ENCODE peak calls at places on chromosomes 7 and 10, in nine cellular contexts. U is NT2/D1; N is CD4-positive, CD25-positive, alpha-beta regulatory T cell; S is fibroblast of pulmonary artery; Z is tibial artery; L is CD8-positive, alpha-beta memory T cell; O is stomach; W is tibial nerve; M is cardiac fibroblast. V is an unnamed sample.

GRCh38 chr10:100948916-100949315 is 20.4 kb upstream of the SEMA4G start:
- DNase-seq in U (no peak), N (no peak), S (no peak), Z (no peak), L (no peak), O (no peak), W (no peak), M (no peak), V (no peak)

GRCh38 chr7:22728416-22729029 is 1.5 kb downstream of the IL6 start:
- DNase-seq in U (peak), N (no peak), S (peak), Z (no peak), L (no peak), O (no peak), W (no peak), M (peak), V (peak)

GRCh38 chr7:17021205-17021604 is 139.4 kb upstream of the AGR3 start:
- DNase-seq in U (no peak), N (no peak), S (no peak), Z (no peak), L (no peak), O (peak), W (no peak), M (peak), V (peak)

GRCh38 chr10:51000164-51000563 is 74.1 kb upstream of the PRKG1 start:
- DNase-seq in U (no peak), N (no peak), S (peak), Z (no peak), L (no peak), O (no peak), W (no peak), M (peak), V (peak)

GRCh38 chr7:51316262-51316665 is 345 bp downstream of the COBL start:
- DNase-seq in U (no peak), N (no peak), S (no peak), Z (no peak), L (no peak), O (peak), W (no peak), M (no peak), V (no peak)

GRCh38 chr7:1232623-1233327 is at the start of gene UNCX:
- DNase-seq in U (no peak), N (no peak), S (no peak), Z (no peak), L (no peak), O (no peak), W (no peak), M (no peak), V (no peak)

GRCh38 chr7:155811895-155812761 is at the start of gene SHH:
- DNase-seq in U (no peak), N (no peak), S (no peak), Z (no peak), L (no peak), O (no peak), W (no peak), M (no peak), V (no peak)

GRCh38 chr7:83588602-83589240 is 60.2 kb downstream of the SEMA3E start:
- DNase-seq in U (no peak), N (no peak), S (no peak), Z (no peak), L (no peak), O (no peak), W (no peak), M (no peak), V (peak)

GRCh38 chr10:70777063-70777875 is 7.9 kb downstream of the TBATA start:
- DNase-seq in U (no peak), N (no peak), S (no peak), Z (no peak), L (no peak), O (peak), W (no peak), M (no peak), V (no peak)

GRCh38 chr10:31926154-31926553 is 2.5 kb downstream of the ARHGAP12 start:
- DNase-seq in U (no peak), N (no peak), S (no peak), Z (no peak), L (no peak), O (no peak), W (no peak), M (no peak), V (no peak)

GRCh38 chr7:150520145-150520544 is 5.5 kb downstream of the GIMAP7 start:
- DNase-seq in U (no peak), N (no peak), S (no peak), Z (no peak), L (no peak), O (no peak), W (no peak), M (no peak), V (no peak)

GRCh38 chr10:80473096-80473657 is 19.1 kb downstream of the TSPAN14 start:
- DNase-seq in U (no peak), N (no peak), S (no peak), Z (no peak), L (no peak), O (no peak), W (no peak), M (no peak), V (no peak)
- H3K4me3 ChIP-seq in U (no peak), N (peak), S (no peak), Z (no peak), L (no peak), O (no peak), W (no peak), M (no peak), V (no peak)

GRCh38 chr10:33193867-33194521 is 140.5 kb downstream of the NRP1 start:
- DNase-seq in U (no peak), N (no peak), S (peak), Z (peak), L (no peak), O (no peak), W (peak), M (peak), V (peak)
- H3K4me3 ChIP-seq in U (no peak), N (no peak), S (no peak), Z (no peak), L (no peak), O (no peak), W (no peak), M (no peak), V (no peak)

GRCh38 chr10:666237-667012 is 23.0 kb downstream of the DIP2C start:
- DNase-seq in U (no peak), N (no peak), S (no peak), Z (no peak), L (no peak), O (no peak), W (no peak), M (no peak), V (no peak)
- H3K4me3 ChIP-seq in U (no peak), N (no peak), S (peak), Z (peak), L (no peak), O (no peak), W (no peak), M (no peak), V (no peak)

GRCh38 chr7:140197218-140197890 is 20.6 kb upstream of the KDM7A start:
- DNase-seq in U (no peak), N (no peak), S (no peak), Z (no peak), L (no peak), O (no peak), W (no peak), M (no peak), V (no peak)

GRCh38 chr7:140201393-140201792 is 24.6 kb upstream of the KDM7A start:
- DNase-seq in U (no peak), N (no peak), S (no peak), Z (no peak), L (no peak), O (no peak), W (no peak), M (no peak), V (no peak)

GRCh38 chr7:140197938-140198337 is 21.2 kb upstream of the KDM7A start:
- DNase-seq in U (no peak), N (no peak), S (no peak), Z (no peak), L (no peak), O (no peak), W (no peak), M (no peak), V (no peak)

GRCh38 chr7:140203556-140203955 is 26.8 kb upstream of the KDM7A start:
- DNase-seq in U (no peak), N (no peak), S (no peak), Z (no peak), L (no peak), O (no peak), W (no peak), M (no peak), V (no peak)

DNA sequence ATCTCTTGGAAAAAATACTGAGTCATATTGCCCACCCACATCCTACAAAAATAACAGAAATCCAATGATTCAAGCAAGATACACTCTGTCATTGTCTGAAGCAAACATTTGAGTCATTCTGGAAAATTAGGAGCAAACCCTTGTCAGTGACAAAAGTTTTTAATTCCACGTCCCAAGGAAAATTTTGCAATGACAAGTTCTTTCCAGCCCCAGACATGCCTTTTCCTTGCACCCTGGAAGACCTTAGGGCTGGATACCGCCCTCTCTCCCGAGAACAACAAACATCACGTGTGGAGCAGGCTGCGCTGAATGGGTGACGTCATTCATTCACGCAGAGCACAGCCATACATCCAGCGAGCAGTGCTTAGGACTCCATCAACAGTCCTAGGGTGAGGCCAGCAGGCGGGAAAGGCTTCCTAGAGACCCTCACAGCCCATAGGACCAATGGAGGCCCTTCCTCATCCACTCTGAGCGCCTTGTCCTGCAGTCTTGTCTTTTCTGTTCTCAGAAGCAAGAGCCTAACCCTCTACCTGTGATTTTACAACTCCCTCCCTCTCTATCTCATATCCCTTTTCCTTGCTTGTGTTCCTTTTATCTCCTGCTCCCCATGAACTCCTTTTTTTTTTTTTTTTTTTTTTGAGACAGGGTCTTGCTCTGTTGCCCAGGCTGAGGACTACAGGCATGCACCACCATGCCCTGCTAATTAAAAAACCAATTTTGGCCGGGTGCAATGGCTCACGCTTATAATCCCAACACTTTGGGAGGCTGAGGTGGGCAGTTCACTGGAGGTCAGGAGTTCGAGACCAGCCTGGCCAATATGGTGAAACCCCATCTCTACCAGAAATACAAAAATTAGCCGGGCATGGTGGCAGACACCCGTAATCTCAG is 23.6 kb upstream of the KDM7A start:
- DNase-seq in U (no peak), N (no peak), S (peak), Z (peak), L (no peak), O (peak), W (peak), M (peak), V (peak)
- H3K4me3 ChIP-seq in U (no peak), N (no peak), S (no peak), Z (no peak), L (no peak), O (no peak), W (no peak), M (no peak), V (no peak)

GRCh38 chr7:115634633-115635032 is 395.9 kb downstream of the TFEC start:
- DNase-seq in U (no peak), N (no peak), S (peak), Z (no peak), L (no peak), O (no peak), W (no peak), M (peak), V (no peak)
- H3K4me3 ChIP-seq in U (no peak), N (no peak), S (no peak), Z (no peak), L (no peak), O (no peak), W (no peak), M (no peak), V (no peak)

GRCh38 chr7:133827707-133828580 is 299.2 kb upstream of the LRGUK start:
- DNase-seq in U (no peak), N (no peak), S (no peak), Z (no peak), L (no peak), O (no peak), W (no peak), M (no peak), V (no peak)

GRCh38 chr7:133822816-133823552 is 304.2 kb upstream of the LRGUK start:
- DNase-seq in U (no peak), N (no peak), S (no peak), Z (no peak), L (no peak), O (no peak), W (no peak), M (no peak), V (no peak)

GRCh38 chr7:133820584-133820983 is 306.6 kb upstream of the LRGUK start:
- DNase-seq in U (no peak), N (no peak), S (no peak), Z (no peak), L (no peak), O (no peak), W (no peak), M (no peak), V (no peak)

GRCh38 chr7:133822001-133822641 is 305.0 kb upstream of the LRGUK start:
- DNase-seq in U (no peak), N (no peak), S (no peak), Z (no peak), L (no peak), O (no peak), W (no peak), M (peak), V (no peak)

DNA sequence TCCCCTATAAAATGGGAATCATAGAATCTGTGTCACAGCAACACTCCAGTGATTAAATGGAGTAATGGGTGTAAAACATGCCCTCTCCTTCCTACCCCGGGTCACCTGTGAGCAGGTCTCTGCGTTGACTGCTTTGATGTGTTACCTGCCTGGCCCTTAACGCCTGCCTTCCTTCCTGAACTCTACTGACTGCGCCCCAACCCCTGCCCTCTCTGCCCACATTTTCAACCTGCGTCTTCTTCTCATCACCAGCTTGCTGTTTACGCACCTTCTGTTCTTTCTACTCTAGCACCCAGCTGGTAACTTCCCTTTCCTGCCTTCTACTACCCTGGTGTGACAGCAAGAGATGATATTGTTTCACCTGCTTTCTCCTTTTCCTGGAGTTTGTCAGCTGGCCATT is 303.0 kb upstream of the LRGUK start:
- DNase-seq in U (no peak), N (no peak), S (no peak), Z (no peak), L (no peak), O (no peak), W (no peak), M (no peak), V (no peak)
- H3K4me3 ChIP-seq in U (no peak), N (no peak), S (no peak), Z (no peak), L (no peak), O (no peak), W (no peak), M (no peak), V (no peak)

GRCh38 chr10:71888623-71889387 is 37.8 kb upstream of the PSAP start:
- DNase-seq in U (no peak), N (peak), S (peak), Z (peak), L (no peak), O (peak), W (peak), M (peak), V (peak)

GRCh38 chr10:71891437-71891836 is 40.4 kb upstream of the PSAP start:
- DNase-seq in U (no peak), N (no peak), S (no peak), Z (no peak), L (no peak), O (no peak), W (no peak), M (no peak), V (no peak)

GRCh38 chr10:71888248-71888622 is 37.2 kb upstream of the PSAP start:
- DNase-seq in U (no peak), N (no peak), S (no peak), Z (no peak), L (no peak), O (no peak), W (no peak), M (no peak), V (no peak)

GRCh38 chr10:71887767-71888166 is 36.7 kb upstream of the PSAP start:
- DNase-seq in U (no peak), N (no peak), S (no peak), Z (no peak), L (no peak), O (no peak), W (no peak), M (peak), V (no peak)

DNA sequence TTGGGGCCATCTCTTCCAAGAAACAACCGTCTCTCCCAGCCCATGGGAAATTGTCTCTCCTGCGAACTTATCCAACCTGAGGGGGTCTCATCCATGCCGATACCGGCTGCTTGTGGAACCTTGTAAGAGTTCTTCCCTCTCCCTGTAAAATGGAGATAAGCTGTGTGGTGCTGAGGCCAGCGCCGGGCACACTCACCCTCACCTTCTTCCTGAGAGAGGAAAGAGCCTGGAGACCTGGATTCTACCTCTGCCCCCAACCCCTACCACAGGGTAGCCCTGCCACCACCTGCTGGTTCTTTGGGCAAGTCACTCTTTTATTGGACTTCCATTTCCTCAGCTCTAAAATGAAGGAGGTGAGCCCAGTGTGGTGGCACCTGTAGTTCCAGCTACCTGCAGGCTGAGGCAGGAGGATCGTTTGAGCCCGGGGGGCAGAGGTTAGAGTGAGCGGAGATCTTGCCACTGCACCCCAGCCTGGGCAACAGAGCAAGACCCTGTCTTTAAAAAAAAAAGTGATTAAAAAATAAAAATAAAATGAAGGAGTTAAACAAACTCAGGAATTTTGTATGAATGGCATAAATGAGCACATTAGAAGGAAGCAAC is 38.4 kb upstream of the PSAP start:
- DNase-seq in U (no peak), N (no peak), S (no peak), Z (no peak), L (no peak), O (no peak), W (no peak), M (no peak), V (no peak)
- H3K4me3 ChIP-seq in U (peak), N (peak), S (peak), Z (peak), L (peak), O (peak), W (peak), M (peak), V (peak)